ENCODE peak calls at places on chromosomes 6 and 20, in four cellular contexts. C is testis, R is IMR-90, H is ovary. P is an unnamed sample.

GRCh38 chr6:20252311-20252710 is 40.0 kb upstream of the MBOAT1 start:
- DNase-seq in C (no peak), R (no peak), H (no peak), P (no peak)

GRCh38 chr20:30168025-30168799 is 1089.3 kb upstream of the DEFB115 start:
- DNase-seq in C (peak; percentile 65), R (no peak), H (peak; percentile 28), P (no peak)

GRCh38 chr6:56668158-56668557 is 25.5 kb upstream of the DST start:
- DNase-seq in C (no peak), R (no peak), H (no peak), P (no peak)

GRCh38 chr6:25359191-25359861 is 80.2 kb downstream of the CARMIL1 start:
- DNase-seq in C (no peak), R (peak; percentile 50), H (no peak), P (no peak)

GRCh38 chr6:44306710-44307109 is 6.4 kb downstream of the AARS2 start:
- DNase-seq in C (no peak), R (no peak), H (no peak), P (no peak)

GRCh38 chr20:52895662-52896061 is 76.5 kb upstream of the TSHZ2 start:
- DNase-seq in C (no peak), R (no peak), H (no peak), P (no peak)

GRCh38 chr20:54188132-54188835 is 14.5 kb upstream of the CYP24A1 start:
- DNase-seq in C (peak; percentile 41), R (no peak), H (no peak), P (no peak)

GRCh38 chr6:139706949-139707348 is 332.5 kb upstream of the CITED2 start:
- DNase-seq in C (no peak), R (no peak), H (no peak), P (no peak)

GRCh38 chr6:158475344-158476302 is 84.3 kb upstream of the TMEM181 start:
- DNase-seq in C (peak; percentile 25), R (peak; percentile 57), H (no peak), P (peak; percentile 81)

GRCh38 chr6:155882527-155883333 is 427.1 kb upstream of the NOX3 start:
- DNase-seq in C (no peak), R (peak; percentile 21), H (no peak), P (no peak)

GRCh38 chr20:47278907-47279348 is 77.6 kb downstream of the ZMYND8 start:
- DNase-seq in C (no peak), R (peak; percentile 26), H (no peak), P (no peak)

GRCh38 chr6:169252805-169253189 is 849 bp downstream of the THBS2 start:
- DNase-seq in C (no peak), R (no peak), H (peak; percentile 52), P (no peak)

GRCh38 chr6:142474446-142475289 is 172.9 kb downstream of the ADGRG6 start:
- DNase-seq in C (peak; percentile 21), R (peak; percentile 76), H (no peak), P (peak; percentile 76)

GRCh38 chr6:128097019-128097418 is 196.2 kb upstream of the THEMIS start:
- DNase-seq in C (no peak), R (no peak), H (no peak), P (peak; percentile 14)

GRCh38 chr6:170102038-170102437 is 188.8 kb downstream of the DLL1 start:
- DNase-seq in C (no peak), R (no peak), H (peak; percentile 1), P (no peak)

GRCh38 chr6:33160728-33161323 is 31.4 kb downstream of the COL11A2 start:
- DNase-seq in C (peak; percentile 55), R (peak; percentile 84), H (no peak), P (peak; percentile 52)

GRCh38 chr6:99348823-99349619 is 453 bp downstream of the FAXC start:
- DNase-seq in C (peak; percentile 16), R (peak; percentile 3), H (no peak), P (peak; percentile 43)

GRCh38 chr6:139577124-139577800 is 202.8 kb upstream of the CITED2 start:
- DNase-seq in C (no peak), R (peak; percentile 44), H (peak; percentile 43), P (no peak)

GRCh38 chr6:32329141-32329540 is 42.6 kb downstream of the TSBP1 start:
- DNase-seq in C (no peak), R (peak; percentile 0), H (no peak), P (peak; percentile 62)

GRCh38 chr20:62550087-62550565 is 74.3 kb upstream of the GATA5 start:
- DNase-seq in C (peak; percentile 47), R (no peak), H (peak; percentile 57), P (no peak)

GRCh38 chr20:32252189-32252588 is 25.3 kb upstream of the KIF3B start:
- DNase-seq in C (no peak), R (no peak), H (no peak), P (no peak)

GRCh38 chr6:64224819-64225218 is 589.2 kb downstream of the PHF3 start:
- DNase-seq in C (no peak), R (peak; percentile 14), H (no peak), P (peak; percentile 20)

GRCh38 chr6:160733045-160733646 is 31.1 kb downstream of the PLG start:
- DNase-seq in C (peak; percentile 57), R (peak; percentile 13), H (peak; percentile 34), P (peak; percentile 25)

GRCh38 chr6:157989541-157990289 is 8.1 kb downstream of the SYNJ2 start:
- DNase-seq in C (peak; percentile 78), R (peak; percentile 65), H (peak; percentile 83), P (no peak)

GRCh38 chr20:48845721-48846306 is 18.0 kb upstream of the PREX1 start:
- DNase-seq in C (no peak), R (peak; percentile 28), H (no peak), P (no peak)

GRCh38 chr6:161917645-161918044 is 643.8 kb upstream of the AGPAT4 start:
- DNase-seq in C (no peak), R (no peak), H (no peak), P (no peak)

GRCh38 chr6:135796884-135797283 is 54.6 kb upstream of the PDE7B start:
- DNase-seq in C (no peak), R (peak; percentile 7), H (no peak), P (no peak)

GRCh38 chr20:63974402-63975200 is 4.8 kb downstream of the SAMD10 start:
- DNase-seq in C (no peak), R (peak; percentile 74), H (peak; percentile 44), P (no peak)

GRCh38 chr6:26043389-26044139 is 43.7 kb upstream of the HFE start:
- DNase-seq in C (peak; percentile 91), R (peak; percentile 99), H (peak; percentile 79), P (no peak)

GRCh38 chr6:122770835-122771601 is 8.5 kb upstream of the FABP7 start:
- DNase-seq in C (no peak), R (no peak), H (no peak), P (peak; percentile 16)

GRCh38 chr20:59183751-59184150 is 20.1 kb downstream of the ZNF831 start:
- DNase-seq in C (no peak), R (no peak), H (no peak), P (no peak)

GRCh38 chr6:37783831-37784584 is 35.5 kb upstream of the ZFAND3 start:
- DNase-seq in C (peak; percentile 61), R (no peak), H (peak; percentile 60), P (no peak)

GRCh38 chr6:111566222-111566717 is 39.4 kb downstream of the TRAF3IP2 start:
- DNase-seq in C (no peak), R (peak; percentile 44), H (no peak), P (no peak)

GRCh38 chr20:14235355-14235754 is 102.1 kb downstream of the FLRT3 start:
- DNase-seq in C (no peak), R (peak; percentile 84), H (no peak), P (no peak)

GRCh38 chr6:161503570-161503969 is 229.7 kb upstream of the AGPAT4 start:
- DNase-seq in C (no peak), R (no peak), H (no peak), P (no peak)

GRCh38 chr6:167089243-167090142 is 33.4 kb upstream of the CCR6 start:
- DNase-seq in C (no peak), R (no peak), H (no peak), P (no peak)

GRCh38 chr6:167090171-167090570 is 32.7 kb upstream of the CCR6 start:
- DNase-seq in C (no peak), R (no peak), H (no peak), P (no peak)

GRCh38 chr6:167093406-167093921 is 29.4 kb upstream of the CCR6 start:
- DNase-seq in C (no peak), R (no peak), H (no peak), P (no peak)

GRCh38 chr6:167092672-167093339 is 30.1 kb upstream of the CCR6 start:
- DNase-seq in C (no peak), R (no peak), H (no peak), P (no peak)

GRCh38 chr6:167091149-167092107 is 31.5 kb upstream of the CCR6 start:
- DNase-seq in C (no peak), R (no peak), H (no peak), P (no peak)
- H3K4me3 ChIP-seq in C (no peak overlapping the region), R (no peak overlapping the region), H (no peak overlapping the region), P (no peak overlapping the region)

DNA sequence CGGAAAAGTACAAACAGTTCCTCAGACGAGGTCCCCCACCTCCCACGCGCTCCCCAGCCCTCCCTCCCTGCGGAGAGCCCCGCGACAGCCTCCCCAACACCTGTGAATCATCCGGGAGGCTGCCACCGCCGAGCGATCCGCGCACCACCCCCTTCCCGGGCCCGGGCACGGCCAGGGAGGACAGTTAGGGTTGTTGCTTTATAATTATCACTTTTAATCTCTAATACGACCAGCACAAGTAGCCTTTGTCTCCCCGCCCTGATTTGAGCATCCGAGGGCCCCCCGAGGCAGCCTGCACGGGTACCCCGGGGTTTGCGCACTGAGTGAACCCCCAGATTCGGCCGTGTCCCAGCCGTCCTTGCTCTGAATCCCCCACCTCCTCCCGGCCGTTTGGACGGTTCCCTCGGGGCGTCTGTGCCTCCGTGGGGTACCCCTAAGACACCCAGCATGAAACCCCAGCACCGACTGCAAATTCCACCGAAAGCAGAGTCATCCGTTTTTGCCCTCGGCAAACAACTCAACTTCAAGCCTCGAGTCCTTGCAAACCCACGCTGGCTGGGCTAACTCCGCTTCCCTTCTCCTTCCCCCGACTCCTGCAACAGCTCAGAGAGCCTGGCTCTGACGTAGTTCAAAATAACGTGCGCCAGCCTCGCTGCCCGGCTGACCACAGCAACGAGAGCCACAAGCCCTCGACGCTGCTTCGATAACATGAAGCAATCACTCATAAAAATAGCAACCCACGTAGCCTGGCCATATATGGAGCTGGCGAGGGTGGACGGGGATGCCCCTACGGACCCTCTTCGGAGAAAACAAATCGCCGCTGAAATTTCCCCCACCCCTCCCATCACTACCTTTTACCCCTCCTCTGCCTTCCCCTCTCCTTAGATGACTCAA is 866 bp upstream of the SNAP25 start:
- DNase-seq in C (peak; percentile 91), R (peak; percentile 96), H (peak; percentile 92), P (peak; percentile 80)
- H3K27ac ChIP-seq in C (peak overlapping the region; percentile 98), R (peak overlapping the region; percentile 90), H (peak overlapping the region; percentile 96), P (peak overlapping the region; percentile 81)

GRCh38 chr6:28764014-28764723 is 159.6 kb downstream of the TRIM27 start:
- DNase-seq in C (no peak), R (no peak), H (no peak), P (no peak)
- H3K27me3 ChIP-seq in C (no peaks in the 10 kb centered on the region), R (peaks cover 15% of the 10 kb centered on the region), H (no peaks in the 10 kb centered on the region), P (peaks cover 96% of the 10 kb centered on the region)

DNA sequence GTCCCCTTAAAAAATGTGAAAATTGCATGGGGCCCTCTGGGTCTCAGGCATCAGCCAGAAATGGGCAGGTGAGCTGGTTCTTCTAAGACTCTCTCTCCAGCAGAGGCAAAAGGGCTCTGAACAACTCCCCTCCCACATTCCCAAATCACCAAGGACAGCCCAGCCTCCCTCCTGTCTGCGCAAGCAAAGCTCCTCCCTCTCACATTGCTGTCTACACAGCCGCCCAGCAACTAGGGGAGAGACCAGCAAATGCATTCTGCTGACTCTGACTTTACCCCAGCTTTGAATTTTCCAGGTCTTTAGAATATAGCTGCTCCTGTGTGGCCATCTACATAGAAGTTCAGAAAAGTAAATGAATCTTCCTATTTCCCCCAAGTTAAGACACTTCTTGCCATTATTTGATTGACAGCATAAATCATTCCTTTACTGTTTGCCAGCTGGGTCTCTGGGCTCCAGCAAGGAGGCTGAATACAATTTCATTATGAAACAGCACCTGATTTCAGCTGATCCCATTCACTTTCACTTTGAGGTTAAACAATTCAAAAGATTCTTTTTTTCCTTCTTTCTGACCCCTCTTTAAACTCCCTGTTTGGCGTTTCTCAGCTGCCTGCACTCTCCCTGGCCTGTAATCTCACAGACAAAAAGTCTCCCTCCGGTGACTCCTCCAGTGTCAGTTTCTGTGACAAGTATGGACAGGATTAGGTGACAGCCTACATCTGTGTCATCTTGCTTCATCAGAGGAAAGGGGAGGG is 205.7 kb upstream of the RIN2 start:
- DNase-seq in C (peak; percentile 79), R (peak; percentile 3), H (peak; percentile 72), P (no peak)
- H3K4me3 ChIP-seq in C (no peak overlapping the region), R (no peak overlapping the region), H (no peak overlapping the region), P (no peak overlapping the region)